ENCODE peak calls at places on chromosome 2, in seven cellular contexts. V, I, R, C, N, S and L are unnamed samples.

GRCh38 chr2:68632026-68632425 is 11.4 kb upstream of the PROKR1 start:
- DNase-seq in V (no peak), I (no peak), R (no peak), C (no peak), N (peak; percentile 36), S (no peak), L (no peak)

GRCh38 chr2:239985356-239985755 is 39.8 kb downstream of the NDUFA10 start:
- DNase-seq in V (no peak), I (no peak), R (no peak), C (no peak), N (no peak), S (no peak), L (no peak)

GRCh38 chr2:172848549-172848948 is 112.9 kb downstream of the RAPGEF4 start:
- DNase-seq in V (no peak), I (no peak), R (no peak), C (no peak), N (no peak), S (no peak), L (no peak)

GRCh38 chr2:229269986-229270385 is 1.1 kb downstream of the PID1 start:
- DNase-seq in V (no peak), I (no peak), R (no peak), C (no peak), N (no peak), S (no peak), L (no peak)

GRCh38 chr2:172196768-172197322 is 94.1 kb upstream of the DLX2 start:
- DNase-seq in V (peak; percentile 89), I (no peak), R (no peak), C (no peak), N (peak; percentile 100), S (no peak), L (no peak)

GRCh38 chr2:104758199-104758620 is 95.7 kb upstream of the POU3F3 start:
- DNase-seq in V (no peak), I (no peak), R (no peak), C (no peak), N (no peak), S (no peak), L (no peak)

GRCh38 chr2:134228493-134228903 is 25.4 kb upstream of the MGAT5 start:
- DNase-seq in V (peak; percentile 39), I (no peak), R (no peak), C (no peak), N (no peak), S (peak; percentile 20), L (no peak)

GRCh38 chr2:207902822-207903221 is 122.5 kb downstream of the PLEKHM3 start:
- DNase-seq in V (no peak), I (no peak), R (no peak), C (no peak), N (no peak), S (no peak), L (no peak)

GRCh38 chr2:183037281-183037659 is 987 bp downstream of the NCKAP1 start:
- DNase-seq in V (no peak), I (no peak), R (peak; percentile 31), C (no peak), N (peak; percentile 79), S (no peak), L (no peak)

GRCh38 chr2:79770926-79771325 is 258.1 kb downstream of the CTNNA2 start:
- DNase-seq in V (no peak), I (no peak), R (no peak), C (no peak), N (no peak), S (no peak), L (no peak)

GRCh38 chr2:177618270-177619253 is 226.0 kb downstream of the AGPS start:
- DNase-seq in V (peak; percentile 83), I (peak; percentile 96), R (peak; percentile 53), C (peak; percentile 84), N (peak; percentile 85), S (peak; percentile 90), L (peak; percentile 69)

GRCh38 chr2:157404363-157404762 is 39.5 kb downstream of the CYTIP start:
- DNase-seq in V (peak; percentile 17), I (no peak), R (no peak), C (peak; percentile 60), N (peak; percentile 74), S (no peak), L (no peak)

GRCh38 chr2:53202063-53202462 is 565.5 kb upstream of the CHAC2 start:
- DNase-seq in V (no peak), I (no peak), R (peak; percentile 54), C (no peak), N (peak; percentile 94), S (no peak), L (no peak)

GRCh38 chr2:154402138-154402714 is 296.3 kb upstream of the KCNJ3 start:
- DNase-seq in V (peak; percentile 21), I (no peak), R (peak; percentile 43), C (no peak), N (peak; percentile 50), S (peak; percentile 26), L (no peak)

GRCh38 chr2:230849633-230850357 is 14.9 kb upstream of the ITM2C start:
- DNase-seq in V (no peak), I (no peak), R (peak; percentile 35), C (peak; percentile 55), N (peak; percentile 45), S (no peak), L (no peak)

GRCh38 chr2:158815650-158816049 is 20.5 kb downstream of the DAPL1 start:
- DNase-seq in V (no peak), I (no peak), R (no peak), C (no peak), N (no peak), S (no peak), L (no peak)

GRCh38 chr2:19955544-19956422 is 34.1 kb downstream of the WDR35 start:
- DNase-seq in V (peak; percentile 69), I (no peak), R (peak; percentile 65), C (peak; percentile 3), N (peak; percentile 78), S (peak; percentile 77), L (peak; percentile 68)

GRCh38 chr2:98806266-98806697 is 75.3 kb upstream of the MGAT4A start:
- DNase-seq in V (no peak), I (peak; percentile 92), R (no peak), C (no peak), N (peak; percentile 59), S (peak; percentile 17), L (no peak)

GRCh38 chr2:545228-545627 is 132.0 kb downstream of the TMEM18 start:
- DNase-seq in V (no peak), I (no peak), R (no peak), C (no peak), N (no peak), S (no peak), L (no peak)

GRCh38 chr2:185208261-185208660 is 530.3 kb upstream of the FSIP2 start:
- DNase-seq in V (no peak), I (no peak), R (peak; percentile 45), C (no peak), N (peak; percentile 68), S (peak; percentile 50), L (no peak)

GRCh38 chr2:172640389-172640788 is 84.5 kb downstream of the PDK1 start:
- DNase-seq in V (no peak), I (no peak), R (no peak), C (no peak), N (no peak), S (no peak), L (no peak)

GRCh38 chr2:238728322-238729260 is 119.3 kb upstream of the TWIST2 start:
- DNase-seq in V (no peak), I (no peak), R (no peak), C (no peak), N (no peak), S (no peak), L (no peak)

GRCh38 chr2:231174211-231174651 is 24.2 kb upstream of the ARMC9 start:
- DNase-seq in V (no peak), I (no peak), R (no peak), C (no peak), N (no peak), S (no peak), L (no peak)

GRCh38 chr2:33197198-33197938 is 250.6 kb downstream of the LTBP1 start:
- DNase-seq in V (no peak), I (no peak), R (no peak), C (no peak), N (no peak), S (no peak), L (no peak)

GRCh38 chr2:168149431-168149830 is 98.0 kb downstream of the STK39 start:
- DNase-seq in V (no peak), I (no peak), R (no peak), C (no peak), N (no peak), S (no peak), L (no peak)

GRCh38 chr2:215354771-215355695 is 43.2 kb downstream of the ATIC start:
- DNase-seq in V (no peak), I (no peak), R (no peak), C (no peak), N (no peak), S (no peak), L (no peak)

GRCh38 chr2:152157253-152157652 is 18.3 kb downstream of the STAM2 start:
- DNase-seq in V (no peak), I (no peak), R (no peak), C (no peak), N (no peak), S (no peak), L (no peak)